ENCODE peak calls at places on chromosomes 5 and 9, in nine cellular contexts. One of them, this sample, is unnamed. For H3K9me3, the result is how much of the 10 kb centered on the place peaks cover.

GRCh38 chr9:3719286-3719685 is 193.5 kb upstream of the RFX3 start:
- DNase-seq in SK-N-SH: no peak
- DNase-seq in mesenchymal stem cell: no peak
- DNase-seq in mammary epithelial cell: peak
- DNase-seq in IMR-90: no peak
- DNase-seq in NT2/D1: no peak
- DNase-seq in adipocyte: no peak
- DNase-seq in GM23248: no peak
- DNase-seq in PC-3: peak
- DNase-seq in this sample: no peak

GRCh38 chr9:122445155-122445749 is 32.5 kb downstream of the OR1J1 start:
- DNase-seq in SK-N-SH: no peak
- DNase-seq in adipocyte: peak
- DNase-seq in GM23248: peak
- DNase-seq in IMR-90: peak
- DNase-seq in NT2/D1: no peak
- DNase-seq in PC-3: peak
- DNase-seq in mesenchymal stem cell: peak
- DNase-seq in mammary epithelial cell: no peak
- DNase-seq in this sample: peak

GRCh38 chr9:109150925-109151547 is 16.0 kb downstream of the FRRS1L start:
- DNase-seq in IMR-90: no peak
- DNase-seq in GM23248: no peak
- DNase-seq in NT2/D1: no peak
- DNase-seq in PC-3: peak
- DNase-seq in mammary epithelial cell: no peak
- DNase-seq in adipocyte: no peak
- DNase-seq in SK-N-SH: no peak
- DNase-seq in mesenchymal stem cell: no peak
- DNase-seq in this sample: no peak

GRCh38 chr5:137027758-137028157 is 471.4 kb downstream of the SPOCK1 start:
- DNase-seq in PC-3: no peak
- DNase-seq in NT2/D1: no peak
- DNase-seq in SK-N-SH: no peak
- DNase-seq in mammary epithelial cell: no peak
- DNase-seq in GM23248: no peak
- DNase-seq in IMR-90: no peak
- DNase-seq in mesenchymal stem cell: no peak
- DNase-seq in adipocyte: no peak
- DNase-seq in this sample: no peak

GRCh38 chr9:131441441-131441840 is 47.6 kb downstream of the PRRC2B start:
- DNase-seq in adipocyte: no peak
- DNase-seq in GM23248: no peak
- DNase-seq in mammary epithelial cell: no peak
- DNase-seq in mesenchymal stem cell: no peak
- DNase-seq in SK-N-SH: no peak
- DNase-seq in IMR-90: no peak
- DNase-seq in PC-3: no peak
- DNase-seq in NT2/D1: no peak
- DNase-seq in this sample: no peak

GRCh38 chr5:136191304-136192014 is 1.5 kb downstream of the SMIM32 start:
- DNase-seq in PC-3: no peak
- DNase-seq in GM23248: peak
- DNase-seq in adipocyte: peak
- DNase-seq in mesenchymal stem cell: peak
- DNase-seq in NT2/D1: no peak
- DNase-seq in mammary epithelial cell: peak
- DNase-seq in SK-N-SH: peak
- DNase-seq in IMR-90: peak
- DNase-seq in this sample: peak

GRCh38 chr5:131079232-131079631 is 85.8 kb downstream of the HINT1 start:
- DNase-seq in adipocyte: no peak
- DNase-seq in mammary epithelial cell: no peak
- DNase-seq in PC-3: no peak
- DNase-seq in IMR-90: no peak
- DNase-seq in NT2/D1: no peak
- DNase-seq in mesenchymal stem cell: no peak
- DNase-seq in GM23248: no peak
- DNase-seq in SK-N-SH: no peak
- DNase-seq in this sample: no peak

GRCh38 chr5:28862137-28862859 is 1823.9 kb upstream of the CDH9 start:
- DNase-seq in mesenchymal stem cell: no peak
- DNase-seq in IMR-90: no peak
- DNase-seq in GM23248: no peak
- DNase-seq in adipocyte: no peak
- DNase-seq in NT2/D1: no peak
- DNase-seq in PC-3: no peak
- DNase-seq in mammary epithelial cell: no peak
- DNase-seq in SK-N-SH: no peak
- DNase-seq in this sample: no peak

GRCh38 chr5:71925608-71926091 is 181.6 kb upstream of the MAP1B start:
- DNase-seq in NT2/D1: no peak
- DNase-seq in IMR-90: no peak
- DNase-seq in GM23248: peak
- DNase-seq in PC-3: no peak
- DNase-seq in adipocyte: peak
- DNase-seq in mesenchymal stem cell: peak
- DNase-seq in SK-N-SH: no peak
- DNase-seq in mammary epithelial cell: no peak
- DNase-seq in this sample: no peak

GRCh38 chr5:170986598-170986997 is 124.8 kb downstream of the RANBP17 start:
- DNase-seq in PC-3: peak
- DNase-seq in mesenchymal stem cell: peak
- DNase-seq in GM23248: peak
- DNase-seq in NT2/D1: no peak
- DNase-seq in adipocyte: peak
- DNase-seq in IMR-90: peak
- DNase-seq in SK-N-SH: peak
- DNase-seq in mammary epithelial cell: peak
- DNase-seq in this sample: peak

GRCh38 chr9:784202-784601 is 57.3 kb upstream of the DMRT1 start:
- DNase-seq in GM23248: no peak
- DNase-seq in adipocyte: no peak
- DNase-seq in mammary epithelial cell: peak
- DNase-seq in IMR-90: peak
- DNase-seq in mesenchymal stem cell: no peak
- DNase-seq in SK-N-SH: no peak
- DNase-seq in PC-3: no peak
- DNase-seq in NT2/D1: no peak
- DNase-seq in this sample: no peak

GRCh38 chr9:105157178-105157583 is 87.3 kb upstream of the SLC44A1 start:
- DNase-seq in NT2/D1: no peak
- DNase-seq in PC-3: peak
- DNase-seq in mesenchymal stem cell: peak
- DNase-seq in adipocyte: peak
- DNase-seq in GM23248: peak
- DNase-seq in SK-N-SH: peak
- DNase-seq in IMR-90: peak
- DNase-seq in mammary epithelial cell: peak
- DNase-seq in this sample: peak

GRCh38 chr9:36461341-36461740 is 61.3 kb upstream of the RNF38 start:
- DNase-seq in mammary epithelial cell: no peak
- DNase-seq in GM23248: peak
- DNase-seq in PC-3: no peak
- DNase-seq in adipocyte: peak
- DNase-seq in SK-N-SH: no peak
- DNase-seq in IMR-90: peak
- DNase-seq in NT2/D1: no peak
- DNase-seq in mesenchymal stem cell: peak
- DNase-seq in this sample: no peak

GRCh38 chr9:84123648-84124406 is 143.2 kb downstream of the RMI1 start:
- DNase-seq in SK-N-SH: no peak
- DNase-seq in mesenchymal stem cell: no peak
- DNase-seq in adipocyte: peak
- DNase-seq in IMR-90: no peak
- DNase-seq in PC-3: no peak
- DNase-seq in mammary epithelial cell: no peak
- DNase-seq in GM23248: no peak
- DNase-seq in NT2/D1: no peak
- DNase-seq in this sample: no peak

GRCh38 chr9:68685770-68686169 is 19.3 kb upstream of the PIP5K1B start:
- DNase-seq in NT2/D1: no peak
- DNase-seq in mammary epithelial cell: no peak
- DNase-seq in IMR-90: no peak
- DNase-seq in adipocyte: no peak
- DNase-seq in PC-3: peak
- DNase-seq in SK-N-SH: peak
- DNase-seq in GM23248: peak
- DNase-seq in mesenchymal stem cell: no peak
- DNase-seq in this sample: peak

GRCh38 chr9:90274725-90275124 is 367.9 kb downstream of the DIRAS2 start:
- DNase-seq in mesenchymal stem cell: no peak
- DNase-seq in PC-3: no peak
- DNase-seq in adipocyte: no peak
- DNase-seq in SK-N-SH: no peak
- DNase-seq in mammary epithelial cell: no peak
- DNase-seq in NT2/D1: no peak
- DNase-seq in GM23248: no peak
- DNase-seq in IMR-90: no peak
- DNase-seq in this sample: no peak

GRCh38 chr9:90268613-90269012 is 374.0 kb downstream of the DIRAS2 start:
- DNase-seq in mesenchymal stem cell: no peak
- DNase-seq in SK-N-SH: no peak
- DNase-seq in mammary epithelial cell: no peak
- DNase-seq in PC-3: no peak
- DNase-seq in adipocyte: no peak
- DNase-seq in IMR-90: no peak
- DNase-seq in NT2/D1: no peak
- DNase-seq in GM23248: no peak
- DNase-seq in this sample: no peak

GRCh38 chr9:90271707-90272106 is 370.9 kb downstream of the DIRAS2 start:
- DNase-seq in adipocyte: no peak
- DNase-seq in GM23248: no peak
- DNase-seq in mammary epithelial cell: no peak
- DNase-seq in NT2/D1: no peak
- DNase-seq in PC-3: no peak
- DNase-seq in IMR-90: no peak
- DNase-seq in mesenchymal stem cell: no peak
- DNase-seq in SK-N-SH: no peak
- DNase-seq in this sample: no peak
- H3K9me3 ChIP-seq in adipocyte: under half
- H3K9me3 ChIP-seq in GM23248: under half
- H3K9me3 ChIP-seq in mammary epithelial cell: under half
- H3K9me3 ChIP-seq in NT2/D1: under half
- H3K9me3 ChIP-seq in PC-3: under half
- H3K9me3 ChIP-seq in IMR-90: under half
- H3K9me3 ChIP-seq in mesenchymal stem cell: under half
- H3K9me3 ChIP-seq in SK-N-SH: under half
- H3K9me3 ChIP-seq in this sample: under half

GRCh38 chr5:38022621-38023020 is 182.8 kb upstream of the GDNF start:
- DNase-seq in adipocyte: no peak
- DNase-seq in GM23248: no peak
- DNase-seq in PC-3: no peak
- DNase-seq in SK-N-SH: no peak
- DNase-seq in mammary epithelial cell: no peak
- DNase-seq in IMR-90: no peak
- DNase-seq in mesenchymal stem cell: no peak
- DNase-seq in NT2/D1: no peak
- DNase-seq in this sample: no peak
- H3K9ac ChIP-seq in adipocyte: no peak
- H3K9ac ChIP-seq in GM23248: no peak
- H3K9ac ChIP-seq in PC-3: no peak
- H3K9ac ChIP-seq in SK-N-SH: no peak
- H3K9ac ChIP-seq in mammary epithelial cell: no peak
- H3K9ac ChIP-seq in IMR-90: no peak
- H3K9ac ChIP-seq in mesenchymal stem cell: no peak
- H3K9ac ChIP-seq in NT2/D1: no peak
- H3K9ac ChIP-seq in this sample: no peak

GRCh38 chr5:140791111-140791510 is 3.5 kb upstream of the PCDHA2 start:
- DNase-seq in GM23248: no peak
- DNase-seq in IMR-90: no peak
- DNase-seq in PC-3: no peak
- DNase-seq in mesenchymal stem cell: no peak
- DNase-seq in adipocyte: no peak
- DNase-seq in SK-N-SH: no peak
- DNase-seq in NT2/D1: no peak
- DNase-seq in mammary epithelial cell: no peak
- DNase-seq in this sample: no peak

GRCh38 chr5:140780512-140780911 is 5.4 kb upstream of the PCDHA1 start:
- DNase-seq in mesenchymal stem cell: no peak
- DNase-seq in NT2/D1: no peak
- DNase-seq in PC-3: no peak
- DNase-seq in SK-N-SH: no peak
- DNase-seq in GM23248: no peak
- DNase-seq in mammary epithelial cell: no peak
- DNase-seq in adipocyte: no peak
- DNase-seq in IMR-90: no peak
- DNase-seq in this sample: no peak

GRCh38 chr5:140785905-140786686 is at the start of gene PCDHA1:
- DNase-seq in mammary epithelial cell: no peak
- DNase-seq in IMR-90: no peak
- DNase-seq in PC-3: no peak
- DNase-seq in GM23248: no peak
- DNase-seq in mesenchymal stem cell: no peak
- DNase-seq in adipocyte: no peak
- DNase-seq in SK-N-SH: peak
- DNase-seq in NT2/D1: no peak
- DNase-seq in this sample: no peak
- H3K9me3 ChIP-seq in mammary epithelial cell: under half
- H3K9me3 ChIP-seq in IMR-90: under half
- H3K9me3 ChIP-seq in PC-3: under half
- H3K9me3 ChIP-seq in GM23248: under half
- H3K9me3 ChIP-seq in mesenchymal stem cell: half or more
- H3K9me3 ChIP-seq in adipocyte: half or more
- H3K9me3 ChIP-seq in SK-N-SH: under half
- H3K9me3 ChIP-seq in NT2/D1: under half
- H3K9me3 ChIP-seq in this sample: under half

DNA sequence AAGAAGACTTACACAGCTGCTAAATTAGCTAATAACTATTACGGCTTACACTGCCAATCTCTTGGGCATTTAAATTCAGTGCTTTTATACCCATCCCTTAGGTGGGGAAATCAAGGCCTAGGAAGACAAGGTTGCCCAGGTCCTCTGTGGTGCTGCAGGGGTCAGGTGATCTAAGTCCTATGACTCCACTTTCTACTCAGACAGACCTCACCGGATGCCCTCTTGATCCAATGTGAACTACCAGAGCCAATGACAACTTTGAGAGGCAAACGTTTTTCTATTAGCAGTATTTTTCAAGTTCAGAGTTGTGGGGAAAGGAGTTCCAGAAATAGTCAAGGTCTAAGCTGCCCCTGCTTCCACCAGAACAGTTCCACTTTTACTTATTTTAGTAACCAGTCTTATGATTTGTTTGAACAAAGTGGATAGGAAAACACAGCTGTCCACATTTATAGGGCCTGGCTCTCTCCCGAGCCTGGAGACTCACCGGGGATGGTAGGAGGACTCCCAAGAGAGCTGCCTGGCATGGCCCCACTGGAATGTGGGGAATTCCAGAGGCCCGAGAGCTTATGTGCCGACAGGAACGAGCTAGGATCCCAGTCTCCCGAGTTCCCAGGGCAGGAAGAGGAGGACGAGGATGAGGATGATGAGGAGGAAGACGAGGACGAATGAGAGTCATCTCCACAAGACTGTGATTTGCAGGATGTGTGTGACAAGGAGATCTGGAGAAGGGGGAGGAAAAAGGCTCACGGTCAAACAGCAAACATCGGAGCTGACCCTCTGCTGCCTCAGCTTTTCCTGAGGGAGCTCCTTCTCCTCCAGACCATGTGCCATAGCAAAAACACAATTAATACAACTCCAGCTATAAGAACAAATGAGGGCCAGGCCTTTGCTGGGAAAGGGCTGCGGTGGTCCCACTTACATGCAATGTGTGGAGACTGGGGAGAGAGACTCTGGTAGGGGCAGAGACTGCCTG is 16.7 kb downstream of the FAM193B start:
- DNase-seq in NT2/D1: no peak
- DNase-seq in SK-N-SH: no peak
- DNase-seq in GM23248: peak
- DNase-seq in mammary epithelial cell: peak
- DNase-seq in IMR-90: peak
- DNase-seq in PC-3: peak
- DNase-seq in adipocyte: peak
- DNase-seq in mesenchymal stem cell: peak
- DNase-seq in this sample: peak
- H3K9ac ChIP-seq in NT2/D1: peak
- H3K9ac ChIP-seq in SK-N-SH: no peak
- H3K9ac ChIP-seq in GM23248: peak
- H3K9ac ChIP-seq in mammary epithelial cell: peak
- H3K9ac ChIP-seq in IMR-90: peak
- H3K9ac ChIP-seq in PC-3: peak
- H3K9ac ChIP-seq in adipocyte: peak
- H3K9ac ChIP-seq in mesenchymal stem cell: peak
- H3K9ac ChIP-seq in this sample: no peak

This sample was measured in endothelial cell of umbilical vein.